ENCODE peak calls at places on chromosomes 6 and 20, in ten cellular contexts. O is tibial artery, H is stomach, F is right lobe of liver, U is transverse colon, B is GM12864, P is GM12878, N is cardiac muscle cell, V is hepatocyte, C is pancreas. Z is an unnamed sample.

GRCh38 chr20:63362426-63363009 is 1.4 kb upstream of the CHRNA4 start:
- DNase-seq in H (no peak), V (no peak), C (peak), O (no peak), F (no peak), N (no peak), B (no peak), P (no peak), U (no peak), Z (no peak)

GRCh38 chr6:108560463-108561308 is at the start of gene FOXO3:
- DNase-seq in B (no peak), F (peak), P (no peak), U (peak), N (peak), C (peak), V (peak), O (peak), H (peak), Z (peak)

GRCh38 chr6:127342296-127342945 is 988 bp downstream of the ECHDC1 start:
- DNase-seq in H (no peak), U (peak), O (no peak), C (no peak), N (peak), P (no peak), V (peak), F (no peak), B (no peak), Z (peak)

GRCh38 chr6:29255530-29255929 is 46.0 kb upstream of the OR14J1 start:
- DNase-seq in P (no peak), N (no peak), F (no peak), H (no peak), B (no peak), V (no peak), U (no peak), O (no peak), C (no peak), Z (no peak)

GRCh38 chr6:91487729-91488392 is 901.0 kb upstream of the MAP3K7 start:
- DNase-seq in U (no peak), F (no peak), N (no peak), O (no peak), B (no peak), V (no peak), H (no peak), C (no peak), P (no peak), Z (no peak)

GRCh38 chr6:106508836-106509235 is 120.5 kb downstream of the RTN4IP1 start:
- DNase-seq in P (no peak), N (peak), F (no peak), H (no peak), B (no peak), V (no peak), O (no peak), U (no peak), C (no peak), Z (no peak)

GRCh38 chr6:15184441-15184861 is 61.4 kb upstream of the JARID2 start:
- DNase-seq in V (no peak), P (peak), U (no peak), B (peak), O (no peak), C (no peak), N (no peak), F (no peak), H (no peak), Z (peak)

GRCh38 chr6:159390384-159390783 is 221.2 kb downstream of the FNDC1 start:
- DNase-seq in U (no peak), P (no peak), H (no peak), F (no peak), V (peak), B (no peak), N (peak), O (no peak), C (no peak), Z (no peak)

GRCh38 chr6:50826037-50826761 is 7.5 kb downstream of the TFAP2B start:
- DNase-seq in P (no peak), V (no peak), O (no peak), H (no peak), C (no peak), U (no peak), N (no peak), F (no peak), B (no peak), Z (no peak)

GRCh38 chr20:3237958-3238615 is 903 bp downstream of the SLC4A11 start:
- DNase-seq in N (no peak), O (no peak), C (no peak), P (no peak), V (no peak), B (no peak), U (no peak), F (no peak), H (no peak), Z (no peak)

GRCh38 chr6:169231790-169232506 is 21.7 kb downstream of the THBS2 start:
- DNase-seq in B (no peak), N (no peak), C (no peak), H (peak), V (no peak), U (no peak), P (no peak), O (peak), F (no peak), Z (no peak)

DNA sequence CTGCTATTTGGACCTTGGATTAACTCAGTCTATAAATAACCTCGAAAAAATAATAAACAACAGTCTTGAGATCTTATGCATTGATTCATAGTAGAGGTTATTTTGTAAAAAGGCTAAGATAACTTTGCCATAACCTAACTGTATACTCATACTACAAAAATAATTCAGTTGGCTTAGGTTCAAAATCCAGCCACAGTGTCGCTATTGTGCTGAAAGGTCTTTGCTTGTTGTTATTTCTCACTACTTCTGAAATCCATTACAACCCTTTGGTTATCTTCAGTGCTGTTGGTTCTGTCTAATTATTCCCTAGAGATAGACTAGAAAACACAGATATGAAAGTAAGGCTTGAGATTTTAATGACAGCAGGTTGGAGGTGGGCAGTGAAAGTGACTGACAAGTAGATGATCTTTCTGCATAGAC is 74.4 kb downstream of the MKKS start:
- DNase-seq in B (no peak), U (no peak), V (no peak), F (no peak), O (no peak), H (no peak), C (no peak), N (peak), P (peak), Z (no peak)
- TF ChIP-seq CTCF in B (no peak), U (no peak), V (no peak), F (no peak), O (no peak), H (no peak), C (no peak), N (no peak), P (no peak), Z (no peak)

DNA sequence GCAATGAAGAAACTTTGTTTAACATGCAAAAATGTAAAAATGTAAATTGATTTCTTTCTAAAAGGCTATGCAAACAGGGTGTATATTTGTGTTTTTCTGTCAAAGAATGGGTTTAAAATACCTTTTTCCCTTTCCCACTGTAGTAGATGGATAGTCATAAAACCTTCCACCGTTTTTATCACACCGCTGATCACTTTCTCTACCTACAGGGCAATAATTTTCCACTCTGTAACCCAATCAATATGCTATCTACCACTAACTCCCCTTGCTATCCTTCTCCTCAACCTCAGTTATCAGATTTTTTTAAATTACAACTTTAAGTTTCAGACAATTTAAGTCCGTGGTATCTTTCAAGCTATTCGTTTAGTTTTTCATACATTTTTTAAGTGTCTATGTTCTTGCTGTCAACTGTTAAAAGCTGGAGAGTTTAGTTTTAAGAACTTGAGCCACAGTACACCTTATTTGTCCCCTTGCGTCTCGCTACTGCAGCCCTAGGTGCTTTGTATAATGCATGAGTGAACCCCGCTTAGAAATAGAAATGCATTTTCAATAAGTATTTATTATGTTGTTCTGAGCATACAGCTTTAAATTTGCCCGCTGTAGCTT is 91.3 kb upstream of the ARID1B start:
- DNase-seq in F (no peak), P (no peak), O (no peak), V (no peak), H (no peak), U (no peak), C (no peak), B (no peak), N (no peak), Z (no peak)
- H3K4me3 ChIP-seq in F (peak), P (peak), O (peak), V (peak), H (peak), U (no peak), C (peak), B (peak), N (peak), Z (peak)

DNA sequence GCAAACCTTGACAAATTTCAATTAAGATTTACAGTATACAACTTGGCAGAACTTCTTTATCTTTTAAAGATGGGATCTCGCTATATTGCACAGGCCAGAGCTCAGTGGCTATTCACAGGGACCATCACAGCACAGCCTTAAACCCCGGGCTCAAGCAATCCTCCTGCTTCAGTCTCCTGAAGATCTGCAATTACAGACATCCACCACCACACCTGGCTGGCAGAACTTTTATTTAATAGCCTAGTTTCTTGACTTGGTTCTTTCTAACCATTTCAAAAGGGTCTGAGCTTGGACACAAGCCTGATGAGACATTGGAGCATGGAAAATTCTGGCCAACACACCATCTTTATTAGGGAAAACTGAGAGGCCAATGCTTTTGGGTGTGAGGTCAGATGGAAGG is 151.6 kb upstream of the KCNG1 start:
- DNase-seq in F (no peak), B (no peak), H (no peak), N (no peak), C (no peak), U (no peak), P (no peak), O (no peak), V (no peak), Z (no peak)
- TF ChIP-seq CTCF in F (no peak), B (no peak), H (no peak), N (no peak), C (no peak), U (no peak), P (no peak), O (no peak), V (no peak), Z (no peak)

DNA sequence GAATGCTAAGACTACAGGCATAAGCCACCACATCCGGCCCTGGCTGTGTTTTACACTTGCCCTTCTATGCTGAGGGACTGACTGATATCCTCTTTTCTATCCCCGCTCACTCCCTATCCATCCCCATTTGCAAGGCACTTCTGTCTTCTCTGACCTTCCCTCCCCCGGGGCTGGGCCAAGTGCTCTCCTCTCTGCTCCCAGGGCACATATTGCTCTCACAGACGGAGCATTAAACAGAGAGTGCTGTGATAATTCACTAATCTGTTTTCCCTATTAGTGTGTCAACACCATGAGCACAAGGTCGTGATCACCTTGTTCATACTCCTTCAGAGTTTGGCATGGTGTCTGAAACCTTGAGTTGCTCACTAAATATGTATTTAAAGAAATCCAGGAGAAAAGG is 9.0 kb upstream of the SLC2A12 start:
- DNase-seq in H (peak), B (no peak), P (no peak), N (no peak), V (no peak), F (no peak), U (no peak), O (no peak), C (no peak), Z (no peak)
- H3K4me3 ChIP-seq in H (no peak), B (no peak), P (no peak), N (no peak), V (no peak), F (no peak), U (no peak), O (no peak), C (no peak), Z (no peak)